ENCODE peak calls at places on chromosomes 3 and 15, in six cellular contexts. N is NB4, J is adrenal gland, R is prostate gland, O is stomach, P is right lobe of liver. V is an unnamed sample.

GRCh38 chr15:40303576-40303975 is 4.2 kb downstream of the PLCB2 start:
- DNase-seq in N (no peak), J (no peak), R (no peak), O (no peak), P (no peak), V (no peak)

GRCh38 chr15:90930861-90931629 is 1.3 kb downstream of the HDDC3 start:
- DNase-seq in N (no peak), J (peak; percentile 70), R (no peak), O (no peak), P (no peak), V (no peak)

GRCh38 chr15:101528108-101528916 is 38.8 kb upstream of the PCSK6 start:
- DNase-seq in N (peak; percentile 90), J (no peak), R (no peak), O (peak; percentile 68), P (peak; percentile 85), V (no peak)

GRCh38 chr3:178436773-178437172 is 99.5 kb upstream of the KCNMB2 start:
- DNase-seq in N (peak; percentile 42), J (no peak), R (no peak), O (no peak), P (no peak), V (peak; percentile 19)

GRCh38 chr3:52278510-52279069 is at the start of gene WDR82:
- DNase-seq in N (peak; percentile 95), J (peak; percentile 98), R (peak; percentile 97), O (peak; percentile 99), P (peak; percentile 99), V (peak; percentile 95)

GRCh38 chr3:151835751-151836550 is 22.0 kb downstream of the AADAC start:
- DNase-seq in N (peak; percentile 55), J (no peak), R (no peak), O (no peak), P (no peak), V (no peak)

GRCh38 chr3:16251316-16252085 is 13.2 kb downstream of the DPH3 start:
- DNase-seq in N (no peak), J (no peak), R (no peak), O (no peak), P (no peak), V (no peak)

GRCh38 chr3:151468284-151468917 is 7.5 kb upstream of the IGSF10 start:
- DNase-seq in N (peak; percentile 72), J (peak; percentile 60), R (peak; percentile 43), O (peak; percentile 48), P (no peak), V (no peak)

GRCh38 chr3:101850327-101851048 is 1.2 kb downstream of the NFKBIZ start:
- DNase-seq in N (peak; percentile 74), J (no peak), R (no peak), O (no peak), P (no peak), V (no peak)

GRCh38 chr3:140298569-140299070 is 363.6 kb downstream of the CLSTN2 start:
- DNase-seq in N (no peak), J (no peak), R (no peak), O (no peak), P (no peak), V (no peak)

GRCh38 chr3:111418388-111418787 is 123.6 kb upstream of the CD96 start:
- DNase-seq in N (peak; percentile 19), J (no peak), R (no peak), O (no peak), P (no peak), V (no peak)

GRCh38 chr15:92226020-92226612 is 167.6 kb upstream of the ST8SIA2 start:
- DNase-seq in N (peak; percentile 25), J (peak; percentile 22), R (no peak), O (no peak), P (no peak), V (no peak)

GRCh38 chr3:12885585-12885934 is 44.2 kb upstream of the RPL32 start:
- DNase-seq in N (no peak), J (no peak), R (no peak), O (no peak), P (no peak), V (no peak)

GRCh38 chr3:61181874-61182273 is 69.4 kb downstream of the FHIT start:
- DNase-seq in N (peak; percentile 15), J (peak; percentile 37), R (no peak), O (no peak), P (peak; percentile 33), V (no peak)

GRCh38 chr3:157335677-157336076 is 101.0 kb upstream of the PTX3 start:
- DNase-seq in N (peak; percentile 15), J (no peak), R (no peak), O (no peak), P (no peak), V (no peak)

GRCh38 chr3:77259701-77260100 is 219.8 kb downstream of the ROBO2 start:
- DNase-seq in N (no peak), J (no peak), R (no peak), O (no peak), P (no peak), V (no peak)

GRCh38 chr3:106673926-106674569 is 703.2 kb upstream of the CCDC54 start:
- DNase-seq in N (no peak), J (no peak), R (no peak), O (no peak), P (no peak), V (no peak)

GRCh38 chr3:112233083-112233482 is 60.9 kb downstream of the SLC9C1 start:
- DNase-seq in N (no peak), J (no peak), R (no peak), O (no peak), P (no peak), V (no peak)

GRCh38 chr3:46508850-46509591 is 11.2 kb downstream of the RTP3 start:
- DNase-seq in N (no peak), J (no peak), R (no peak), O (no peak), P (no peak), V (no peak)

GRCh38 chr3:110343376-110343775 is 728.2 kb upstream of the NECTIN3 start:
- DNase-seq in N (no peak), J (peak; percentile 15), R (no peak), O (no peak), P (no peak), V (no peak)

GRCh38 chr15:58724471-58724870 is 25.0 kb downstream of the ADAM10 start:
- DNase-seq in N (peak; percentile 87), J (no peak), R (no peak), O (no peak), P (no peak), V (no peak)

GRCh38 chr3:38348903-38349302 is 2.3 kb downstream of the XYLB start:
- DNase-seq in N (peak; percentile 54), J (no peak), R (no peak), O (no peak), P (no peak), V (peak; percentile 56)

GRCh38 chr3:38345879-38346583 is 554 bp upstream of the XYLB start:
- DNase-seq in N (no peak), J (no peak), R (no peak), O (no peak), P (no peak), V (peak; percentile 32)

GRCh38 chr3:38343797-38344594 is 2.6 kb upstream of the XYLB start:
- DNase-seq in N (peak; percentile 30), J (no peak), R (no peak), O (no peak), P (no peak), V (no peak)

GRCh38 chr3:38347421-38348200 is 1.0 kb downstream of the XYLB start:
- DNase-seq in N (no peak), J (no peak), R (no peak), O (no peak), P (peak; percentile 67), V (no peak)

DNA sequence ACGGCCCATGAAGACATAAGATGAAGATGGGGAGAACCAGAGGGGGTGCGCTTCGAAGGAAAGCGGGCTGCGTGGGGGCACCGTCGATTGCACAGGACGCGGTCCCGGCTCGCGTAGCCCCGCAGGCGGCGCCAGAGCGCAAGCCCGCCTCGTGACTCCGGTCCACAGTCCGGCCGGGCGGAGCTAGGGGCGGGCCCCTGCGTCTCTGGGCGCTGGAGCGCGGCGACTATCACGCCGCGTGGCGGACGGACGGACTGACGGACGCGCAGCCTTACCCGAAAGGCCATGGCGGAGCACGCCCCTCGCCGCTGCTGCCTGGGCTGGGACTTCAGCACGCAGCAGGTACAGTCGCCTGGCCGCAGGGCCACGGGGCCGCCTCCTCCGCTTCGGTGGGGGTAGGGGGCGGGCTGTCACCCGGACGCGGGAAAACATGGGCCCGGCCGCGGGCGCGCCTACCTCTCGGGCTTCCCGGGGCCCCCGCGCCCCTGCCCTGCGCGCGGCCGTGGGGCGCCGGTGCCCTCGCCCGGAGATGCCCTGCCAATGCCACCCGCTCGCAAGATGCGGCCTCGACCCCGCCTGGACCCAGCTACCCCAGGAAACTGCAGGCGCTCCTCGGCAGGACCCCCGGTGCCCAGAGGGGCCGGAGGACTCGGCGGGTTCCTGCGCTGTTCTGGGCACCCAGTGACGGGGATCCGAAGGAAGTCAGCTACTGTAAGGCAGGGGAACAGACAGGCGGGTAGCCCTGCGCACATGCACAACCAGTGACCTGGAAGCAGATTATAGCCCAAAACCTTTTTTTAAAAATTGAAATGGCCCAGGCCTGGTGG is at the start of gene XYLB:
- DNase-seq in N (peak; percentile 85), J (peak; percentile 87), R (peak; percentile 81), O (peak; percentile 91), P (peak; percentile 94), V (peak; percentile 77)
- TF ChIP-seq POLR2A in N (no peak), J (peak; percentile 51), R (peak; percentile 44), O (no peak), P (peak; percentile 85), V (no peak)

GRCh38 chr3:173398111-173398479 is 551 bp downstream of the NLGN1 start:
- DNase-seq in N (no peak), J (no peak), R (no peak), O (no peak), P (no peak), V (peak; percentile 76)

GRCh38 chr3:173395073-173395411 is 2.5 kb upstream of the NLGN1 start:
- DNase-seq in N (no peak), J (no peak), R (no peak), O (peak; percentile 39), P (no peak), V (no peak)

GRCh38 chr3:173396191-173397041 is 1.1 kb upstream of the NLGN1 start:
- DNase-seq in N (no peak), J (no peak), R (peak; percentile 11), O (no peak), P (no peak), V (peak; percentile 77)

GRCh38 chr3:173397161-173398110 is at the start of gene NLGN1:
- DNase-seq in N (no peak), J (peak; percentile 41), R (peak; percentile 66), O (peak; percentile 52), P (peak; percentile 47), V (peak; percentile 39)

GRCh38 chr3:173395412-173396181 is 1.9 kb upstream of the NLGN1 start:
- DNase-seq in N (peak; percentile 33), J (peak; percentile 63), R (peak; percentile 88), O (peak; percentile 78), P (peak; percentile 69), V (peak; percentile 79)
- TF ChIP-seq POLR2A in N (no peak), J (no peak), R (peak; percentile 60), O (no peak), P (no peak), V (no peak)

GRCh38 chr3:118782755-118783202 is 251.9 kb downstream of the IGSF11 start:
- DNase-seq in N (peak; percentile 82), J (no peak), R (no peak), O (no peak), P (no peak), V (no peak)
- TF ChIP-seq POLR2A in N (no peak), J (no peak), R (no peak), O (no peak), P (no peak), V (no peak)

DNA sequence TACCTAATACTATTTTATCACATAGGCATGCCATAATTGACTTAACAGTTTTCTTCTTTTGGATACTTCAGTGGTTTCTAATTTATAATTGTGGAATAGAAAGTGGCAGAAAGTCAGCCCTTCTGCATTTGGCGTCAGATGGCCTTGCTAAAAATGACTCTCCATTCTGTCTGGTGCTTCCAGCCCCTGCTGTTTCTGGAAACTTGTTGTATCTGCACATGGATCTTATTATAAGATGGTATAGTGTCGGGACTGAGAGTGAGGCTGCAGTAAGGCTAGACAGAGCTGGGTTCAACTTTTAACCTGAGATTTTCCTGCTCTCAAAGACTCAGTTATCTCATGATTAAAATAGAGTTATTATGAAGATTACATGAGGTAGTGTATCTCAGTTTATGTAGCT is 74.8 kb upstream of the WDR72 start:
- DNase-seq in N (no peak), J (no peak), R (no peak), O (no peak), P (no peak), V (no peak)
- TF ChIP-seq POLR2A in N (no peak), J (no peak), R (no peak), O (no peak), P (no peak), V (no peak)